ENCODE peak calls at places on chromosomes 11 and 22, in six cellular contexts. X, Z, I, O, K and L are unnamed samples.

GRCh38 chr22:21927174-21927823 is 25.3 kb downstream of the PPM1F start:
- DNase-seq in X (peak), Z (no peak), I (no peak), O (peak), K (no peak), L (no peak)

GRCh38 chr11:111351374-111352081 is 27.5 kb downstream of the POU2AF1 start:
- DNase-seq in X (no peak), Z (no peak), I (no peak), O (no peak), K (no peak), L (no peak)

GRCh38 chr11:86746509-86746908 is 53.8 kb upstream of the PRSS23 start:
- DNase-seq in X (no peak), Z (no peak), I (no peak), O (no peak), K (no peak), L (no peak)

GRCh38 chr11:1500466-1501420 is 14.2 kb upstream of the MOB2 start:
- DNase-seq in X (no peak), Z (no peak), I (no peak), O (no peak), K (no peak), L (no peak)

GRCh38 chr11:69891421-69892236 is 72.4 kb upstream of the FGF3 start:
- DNase-seq in X (no peak), Z (no peak), I (peak), O (no peak), K (no peak), L (no peak)

GRCh38 chr11:118068206-118068944 is 8.5 kb upstream of the TMPRSS4 start:
- DNase-seq in X (peak), Z (no peak), I (no peak), O (peak), K (no peak), L (no peak)

GRCh38 chr11:127925430-127925829 is 661.9 kb downstream of the ETS1 start:
- DNase-seq in X (no peak), Z (no peak), I (no peak), O (no peak), K (no peak), L (no peak)

GRCh38 chr11:69983897-69984438 is 94.1 kb upstream of the ANO1 start:
- DNase-seq in X (no peak), Z (no peak), I (no peak), O (no peak), K (no peak), L (no peak)

GRCh38 chr11:116876656-116877055 is 39.2 kb upstream of the APOA1 start:
- DNase-seq in X (no peak), Z (no peak), I (no peak), O (no peak), K (no peak), L (no peak)

GRCh38 chr22:38754247-38755154 is 1.3 kb downstream of the SUN2 start:
- DNase-seq in X (no peak), Z (no peak), I (peak), O (peak), K (no peak), L (no peak)

GRCh38 chr11:35030716-35031213 is 108.2 kb upstream of the CD44 start:
- DNase-seq in X (peak), Z (no peak), I (no peak), O (no peak), K (no peak), L (no peak)

GRCh38 chr11:38182126-38182907 is 1584.3 kb upstream of the RAG2 start:
- DNase-seq in X (no peak), Z (no peak), I (peak), O (no peak), K (no peak), L (no peak)

GRCh38 chr11:98940913-98941312 is 79.8 kb upstream of the CNTN5 start:
- DNase-seq in X (no peak), Z (no peak), I (no peak), O (no peak), K (no peak), L (no peak)

GRCh38 chr11:105910095-105910715 is 111.8 kb downstream of the MSANTD4 start:
- DNase-seq in X (no peak), Z (no peak), I (no peak), O (no peak), K (no peak), L (no peak)

GRCh38 chr11:102345923-102346322 is 1.1 kb upstream of the BIRC2 start:
- DNase-seq in X (no peak), Z (no peak), I (peak), O (no peak), K (no peak), L (no peak)

GRCh38 chr11:119155733-119156492 is 7.1 kb downstream of the ABCG4 start:
- DNase-seq in X (peak), Z (no peak), I (peak), O (peak), K (no peak), L (no peak)

GRCh38 chr22:45482169-45482568 is 20.5 kb upstream of the FBLN1 start:
- DNase-seq in X (no peak), Z (no peak), I (no peak), O (no peak), K (no peak), L (no peak)

GRCh38 chr11:73795925-73796632 is 8.4 kb downstream of the MRPL48 start:
- DNase-seq in X (no peak), Z (no peak), I (no peak), O (peak), K (no peak), L (no peak)

GRCh38 chr22:41603873-41604332 is 14.3 kb upstream of the PMM1 start:
- DNase-seq in X (peak), Z (peak), I (no peak), O (no peak), K (peak), L (peak)

GRCh38 chr11:18394928-18395734 is 768 bp downstream of the LDHA start:
- DNase-seq in X (peak), Z (no peak), I (no peak), O (peak), K (no peak), L (no peak)

GRCh38 chr11:117316197-117316961 is at the start of gene BACE1:
- DNase-seq in X (no peak), Z (no peak), I (peak), O (peak), K (no peak), L (no peak)

GRCh38 chr11:34203377-34203801 is 98.0 kb downstream of the NAT10 start:
- DNase-seq in X (no peak), Z (no peak), I (peak), O (no peak), K (no peak), L (no peak)

GRCh38 chr22:49769691-49770315 is 57.9 kb downstream of the BRD1 start:
- DNase-seq in X (no peak), Z (no peak), I (no peak), O (no peak), K (no peak), L (no peak)

GRCh38 chr11:113505541-113506375 is 30.6 kb upstream of the DRD2 start:
- DNase-seq in X (no peak), Z (no peak), I (peak), O (no peak), K (no peak), L (no peak)

GRCh38 chr11:119389611-119390254 is 8.2 kb upstream of the USP2 start:
- DNase-seq in X (peak), Z (no peak), I (no peak), O (peak), K (no peak), L (no peak)

GRCh38 chr11:83473771-83474170 is 187.6 kb upstream of the CCDC90B start:
- DNase-seq in X (no peak), Z (no peak), I (no peak), O (no peak), K (no peak), L (no peak)

GRCh38 chr22:24526191-24526590 is 28.7 kb downstream of the GUCD1 start:
- DNase-seq in X (no peak), Z (no peak), I (no peak), O (no peak), K (no peak), L (no peak)

GRCh38 chr22:17587631-17588030 is 24.3 kb downstream of the SLC25A18 start:
- DNase-seq in X (no peak), Z (no peak), I (no peak), O (no peak), K (no peak), L (no peak)

GRCh38 chr11:3627291-3627690 is 14.5 kb downstream of the ART5 start:
- DNase-seq in X (no peak), Z (no peak), I (no peak), O (no peak), K (no peak), L (no peak)

GRCh38 chr11:128720522-128720985 is 26.7 kb downstream of the FLI1 start:
- DNase-seq in X (no peak), Z (no peak), I (no peak), O (peak), K (no peak), L (no peak)

GRCh38 chr11:8767466-8768142 is 85.0 kb downstream of the RPL27A start:
- DNase-seq in X (no peak), Z (no peak), I (no peak), O (no peak), K (no peak), L (no peak)

DNA sequence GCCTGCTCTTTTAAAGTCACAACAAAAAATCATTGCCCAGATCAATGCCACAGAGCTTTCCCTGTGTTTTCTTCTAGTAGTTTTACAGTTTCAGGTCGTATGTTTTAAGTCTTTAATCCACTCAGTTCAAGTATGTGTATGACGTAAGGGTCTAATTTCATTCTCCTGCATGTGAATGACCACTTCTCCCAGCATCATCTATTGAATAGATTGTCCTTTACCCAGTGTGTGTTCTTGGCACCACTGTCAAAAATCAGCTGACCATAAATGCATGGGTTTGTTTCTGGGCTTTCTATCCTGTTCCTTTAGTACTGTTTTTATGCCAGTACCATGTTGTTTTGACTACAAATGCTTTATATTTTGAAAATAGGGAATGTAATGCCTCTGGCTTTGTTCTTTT is 28.1 kb downstream of the INTS4 start:
- DNase-seq in X (no peak), Z (no peak), I (no peak), O (no peak), K (no peak), L (no peak)
- TF ChIP-seq TAF1 in X (no peak), Z (no peak), I (no peak), O (no peak), K (no peak), L (no peak)

DNA sequence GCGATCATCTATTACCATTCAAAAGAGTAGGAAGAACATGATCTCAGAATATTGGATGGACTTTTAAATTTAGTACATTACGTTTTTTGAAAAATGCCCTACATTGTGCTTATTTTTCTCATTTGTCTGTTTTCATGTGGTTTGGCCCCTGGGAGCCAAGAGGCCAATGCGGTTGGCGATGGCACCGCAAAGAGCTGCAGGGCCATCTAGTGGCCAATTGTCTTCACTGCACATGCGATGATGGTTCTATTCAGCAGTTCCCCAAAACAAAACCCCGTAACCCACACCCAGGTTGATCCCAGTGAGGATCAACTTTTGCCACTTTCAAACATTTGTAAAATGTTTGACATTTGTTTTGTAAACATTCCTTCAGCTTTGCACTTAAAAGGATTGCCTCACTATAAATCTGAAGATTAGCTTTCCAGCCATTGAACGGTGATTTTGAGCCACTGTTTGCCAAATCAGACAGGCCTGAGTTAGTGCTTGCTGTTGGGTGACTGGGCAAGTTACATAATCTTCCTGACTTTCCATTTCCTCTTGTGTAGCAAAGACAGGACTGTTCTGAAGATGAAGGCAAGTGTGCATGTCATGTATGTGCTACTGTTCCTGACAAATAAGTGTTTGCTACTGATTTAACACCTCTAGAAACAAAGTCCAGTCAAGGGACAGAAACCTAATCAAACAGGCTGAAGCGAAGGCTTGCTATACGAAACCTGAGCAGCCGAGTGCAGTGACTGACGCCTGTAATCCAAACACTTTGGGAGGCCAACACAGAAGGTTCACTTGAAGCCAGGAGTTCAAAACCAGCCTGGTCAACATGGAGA is 29.2 kb upstream of the XBP1 start:
- DNase-seq in X (peak), Z (peak), I (peak), O (peak), K (no peak), L (peak)
- TF ChIP-seq POLR2AphosphoS5 in X (no peak), Z (no peak), I (no peak), O (no peak), K (no peak), L (no peak)

GRCh38 chr22:40396882-40397281 is 26.5 kb downstream of the SGSM3 start:
- DNase-seq in X (no peak), Z (no peak), I (no peak), O (peak), K (no peak), L (no peak)
- TF ChIP-seq POLR2A in X (no peak), Z (no peak), I (no peak), O (no peak), K (no peak), L (no peak)

GRCh38 chr11:64088159-64089026 is 52.7 kb downstream of the FLRT1 start:
- DNase-seq in X (peak), Z (peak), I (peak), O (peak), K (no peak), L (no peak)

GRCh38 chr11:64085915-64086262 is 50.2 kb downstream of the FLRT1 start:
- DNase-seq in X (no peak), Z (no peak), I (no peak), O (no peak), K (no peak), L (no peak)

GRCh38 chr11:64084962-64085710 is 49.4 kb downstream of the FLRT1 start:
- DNase-seq in X (no peak), Z (no peak), I (peak), O (no peak), K (no peak), L (no peak)

GRCh38 chr11:64084146-64084961 is 48.6 kb downstream of the FLRT1 start:
- DNase-seq in X (no peak), Z (no peak), I (no peak), O (no peak), K (no peak), L (no peak)

GRCh38 chr11:64086263-64086938 is 50.7 kb downstream of the FLRT1 start:
- DNase-seq in X (no peak), Z (no peak), I (no peak), O (no peak), K (no peak), L (no peak)
- TF ChIP-seq TAF1 in X (no peak), Z (no peak), I (no peak), O (no peak), K (no peak), L (no peak)

GRCh38 chr11:91310085-91310484 is 914.5 kb upstream of the FAT3 start:
- DNase-seq in X (no peak), Z (no peak), I (no peak), O (no peak), K (no peak), L (no peak)
- TF ChIP-seq POLR2AphosphoS5 in X (no peak), Z (no peak), I (no peak), O (no peak), K (no peak), L (no peak)

DNA sequence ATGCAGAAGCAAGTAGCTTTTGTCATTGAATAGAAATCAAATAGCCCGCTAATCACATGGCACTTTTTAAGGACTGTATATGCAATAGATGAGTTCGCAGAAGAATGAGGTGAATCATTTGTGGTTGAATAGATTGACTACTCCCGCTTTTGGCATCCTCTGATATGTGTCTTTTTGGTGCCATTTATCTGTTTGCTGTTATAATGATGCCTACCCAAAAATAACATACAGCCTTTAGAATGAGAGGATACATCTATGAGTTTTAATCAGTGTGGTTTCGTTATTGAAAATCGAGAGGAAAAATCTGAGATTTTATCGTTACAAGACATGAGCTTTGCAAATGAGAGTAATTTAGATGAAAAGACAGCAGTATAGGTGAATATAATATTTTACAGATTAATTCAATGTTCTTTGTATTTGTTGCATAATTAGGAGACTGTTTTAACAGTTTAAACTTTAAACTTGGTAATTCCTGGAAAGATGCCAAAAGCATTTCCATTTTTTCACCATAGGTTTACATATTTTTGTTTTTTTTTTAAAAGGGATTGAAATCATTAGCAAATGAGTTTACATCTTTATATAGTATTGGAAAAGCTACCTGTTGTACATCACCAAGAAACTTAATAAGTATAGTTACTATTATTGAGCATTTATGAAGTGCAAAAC is 1.8 kb downstream of the PDE3B start:
- DNase-seq in X (no peak), Z (no peak), I (peak), O (no peak), K (no peak), L (no peak)
- TF ChIP-seq POLR2A in X (no peak), Z (no peak), I (no peak), O (no peak), K (no peak), L (no peak)

GRCh38 chr11:65379698-65380459 is 2.6 kb downstream of the SLC25A45 start:
- DNase-seq in X (no peak), Z (no peak), I (no peak), O (no peak), K (no peak), L (no peak)

GRCh38 chr11:65380460-65381126 is 1.9 kb downstream of the SLC25A45 start:
- DNase-seq in X (no peak), Z (no peak), I (no peak), O (no peak), K (no peak), L (no peak)

GRCh38 chr11:65382804-65383368 is 440 bp upstream of the SLC25A45 start:
- DNase-seq in X (no peak), Z (no peak), I (no peak), O (no peak), K (no peak), L (no peak)

GRCh38 chr11:65382036-65382803 is at the start of gene SLC25A45:
- DNase-seq in X (peak), Z (peak), I (peak), O (peak), K (peak), L (no peak)

DNA sequence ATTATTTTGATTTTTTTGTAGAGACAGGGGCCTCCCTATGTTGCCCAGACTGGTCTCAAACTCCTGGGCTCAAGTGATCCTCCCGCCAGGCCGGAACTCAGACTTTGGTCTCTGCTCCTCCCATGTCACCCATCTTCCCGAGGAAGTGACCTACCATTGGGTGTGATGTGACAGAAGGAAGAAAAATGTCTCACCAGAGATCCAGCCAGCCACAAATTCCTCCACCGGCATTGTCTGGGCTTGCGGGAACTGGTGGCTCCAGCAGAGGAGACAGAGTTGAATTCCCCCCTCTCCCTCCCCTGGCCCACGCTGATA is 768 bp downstream of the SLC25A45 start:
- DNase-seq in X (no peak), Z (no peak), I (peak), O (no peak), K (no peak), L (no peak)
- TF ChIP-seq TAF1 in X (no peak), Z (no peak), I (no peak), O (no peak), K (no peak), L (no peak)